ENCODE peak calls at places on chromosome X, in nine cellular contexts. U, X, W, V, D, Q, G, B and F are unnamed samples.
A peak's percentile ranks its signal among the peaks of the same experiment; 100 is the strongest.

GRCh38 chrX:112734250-112734649 is 54.5 kb upstream of the LHFPL1 start:
- DNase-seq in U (no peak), X (no peak), W (no peak), V (no peak), D (no peak), Q (no peak), G (no peak), B (no peak), F (no peak)

GRCh38 chrX:41110801-41111625 is 25.8 kb downstream of the USP9X start:
- DNase-seq in U (no peak), X (no peak), W (no peak), V (no peak), D (no peak), Q (no peak), G (no peak), B (no peak), F (no peak)

GRCh38 chrX:72621619-72622485 is 49.2 kb upstream of the HDAC8 start:
- DNase-seq in U (no peak), X (peak; percentile 16), W (no peak), V (no peak), D (no peak), Q (no peak), G (peak; percentile 66), B (no peak), F (no peak)

GRCh38 chrX:101803451-101803850 is 128.4 kb downstream of the ZMAT1 start:
- DNase-seq in U (no peak), X (no peak), W (no peak), V (no peak), D (no peak), Q (no peak), G (peak; percentile 44), B (no peak), F (no peak)

GRCh38 chrX:68990948-68991347 is 162.1 kb downstream of the EFNB1 start:
- DNase-seq in U (no peak), X (no peak), W (no peak), V (no peak), D (no peak), Q (no peak), G (no peak), B (no peak), F (no peak)

GRCh38 chrX:87517571-87518141 is at the start of gene KLHL4:
- DNase-seq in U (no peak), X (no peak), W (no peak), V (peak; percentile 54), D (no peak), Q (no peak), G (peak; percentile 92), B (no peak), F (no peak)

GRCh38 chrX:80578518-80579105 is 158.4 kb downstream of the TENT5D start:
- DNase-seq in U (no peak), X (peak; percentile 10), W (no peak), V (no peak), D (peak; percentile 41), Q (no peak), G (peak; percentile 1), B (no peak), F (no peak)

GRCh38 chrX:72094894-72095293 is 36.8 kb downstream of the RTL5 start:
- DNase-seq in U (no peak), X (no peak), W (peak; percentile 40), V (no peak), D (peak; percentile 90), Q (peak; percentile 15), G (peak; percentile 90), B (peak; percentile 44), F (no peak)

GRCh38 chrX:133287860-133288259 is 69.7 kb upstream of the TFDP3 start:
- DNase-seq in U (no peak), X (no peak), W (no peak), V (no peak), D (no peak), Q (no peak), G (no peak), B (no peak), F (no peak)

GRCh38 chrX:150365051-150365952 is 2.2 kb downstream of the MAMLD1 start:
- DNase-seq in U (peak; percentile 54), X (peak; percentile 35), W (peak; percentile 61), V (no peak), D (peak; percentile 78), Q (peak; percentile 65), G (peak; percentile 62), B (peak; percentile 64), F (no peak)

GRCh38 chrX:68633981-68634380 is 13.5 kb upstream of the STARD8 start:
- DNase-seq in U (no peak), X (no peak), W (no peak), V (no peak), D (no peak), Q (no peak), G (no peak), B (no peak), F (no peak)

GRCh38 chrX:70669120-70669519 is 224.5 kb downstream of the DLG3 start:
- DNase-seq in U (no peak), X (no peak), W (no peak), V (no peak), D (no peak), Q (no peak), G (no peak), B (no peak), F (no peak)

GRCh38 chrX:44042124-44042523 is 68.9 kb upstream of the NDP start:
- DNase-seq in U (no peak), X (no peak), W (no peak), V (no peak), D (no peak), Q (no peak), G (no peak), B (no peak), F (no peak)

GRCh38 chrX:69309074-69309792 is 144.0 kb upstream of the PJA1 start:
- DNase-seq in U (no peak), X (no peak), W (no peak), V (no peak), D (no peak), Q (no peak), G (no peak), B (no peak), F (no peak)

GRCh38 chrX:121579016-121579760 is 531.8 kb downstream of the GLUD2 start:
- DNase-seq in U (no peak), X (peak; percentile 15), W (no peak), V (no peak), D (peak; percentile 3), Q (peak; percentile 10), G (peak; percentile 1), B (no peak), F (no peak)

GRCh38 chrX:113790987-113791386 is 792.9 kb upstream of the HTR2C start:
- DNase-seq in U (no peak), X (no peak), W (no peak), V (no peak), D (no peak), Q (no peak), G (no peak), B (no peak), F (no peak)

GRCh38 chrX:124488412-124489161 is 142.2 kb downstream of the SH2D1A start:
- DNase-seq in U (no peak), X (no peak), W (no peak), V (no peak), D (no peak), Q (no peak), G (no peak), B (no peak), F (no peak)

GRCh38 chrX:45980726-45981125 is 564.5 kb downstream of the ZNF674 start:
- DNase-seq in U (no peak), X (no peak), W (no peak), V (no peak), D (no peak), Q (no peak), G (no peak), B (no peak), F (no peak)

DNA sequence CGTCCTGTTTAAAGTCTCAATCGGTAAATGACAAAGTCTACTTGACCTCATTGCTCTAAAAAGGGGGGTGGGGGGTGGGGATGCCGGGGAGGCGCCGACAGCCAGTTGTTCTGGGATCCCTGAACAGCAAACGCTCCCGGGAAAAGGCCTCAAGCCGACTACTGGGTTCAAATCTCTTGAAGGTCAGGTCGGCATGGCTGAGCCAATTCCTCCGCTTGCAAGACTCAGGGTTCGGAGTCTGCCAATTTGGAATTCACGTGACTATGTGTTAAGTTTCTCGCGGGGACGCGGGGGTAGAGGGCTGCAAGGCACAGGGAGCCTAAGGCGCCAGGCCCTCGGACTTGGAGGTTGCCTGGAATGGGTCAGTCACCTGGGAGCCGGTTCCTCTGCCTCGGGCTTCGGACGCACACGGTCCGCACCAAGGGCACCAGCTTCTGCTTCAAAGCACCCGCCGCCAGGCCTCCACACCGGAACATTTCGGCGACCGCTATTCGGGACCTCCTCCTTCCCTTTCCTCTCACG is 399 bp downstream of the AIFM1 start:
- DNase-seq in U (peak; percentile 50), X (no peak), W (no peak), V (peak; percentile 5), D (peak; percentile 36), Q (no peak), G (no peak), B (no peak), F (no peak)
- TF ChIP-seq POLR2AphosphoS5 in U (no peak), X (no peak), W (no peak), V (no peak), D (no peak), Q (no peak), G (no peak), B (no peak), F (no peak)

GRCh38 chrX:104806346-104806745 is 240.3 kb downstream of the IL1RAPL2 start:
- DNase-seq in U (no peak), X (no peak), W (no peak), V (no peak), D (no peak), Q (no peak), G (no peak), B (no peak), F (no peak)
- TF ChIP-seq POLR2AphosphoS5 in U (no peak), X (no peak), W (no peak), V (no peak), D (no peak), Q (no peak), G (no peak), B (no peak), F (no peak)

GRCh38 chrX:8988456-8988855 is 45.5 kb downstream of the FAM9B start:
- DNase-seq in U (no peak), X (no peak), W (peak; percentile 39), V (no peak), D (no peak), Q (no peak), G (no peak), B (no peak), F (no peak)
- TF ChIP-seq POLR2AphosphoS5 in U (no peak), X (no peak), W (no peak), V (no peak), D (no peak), Q (no peak), G (no peak), B (no peak), F (no peak)

DNA sequence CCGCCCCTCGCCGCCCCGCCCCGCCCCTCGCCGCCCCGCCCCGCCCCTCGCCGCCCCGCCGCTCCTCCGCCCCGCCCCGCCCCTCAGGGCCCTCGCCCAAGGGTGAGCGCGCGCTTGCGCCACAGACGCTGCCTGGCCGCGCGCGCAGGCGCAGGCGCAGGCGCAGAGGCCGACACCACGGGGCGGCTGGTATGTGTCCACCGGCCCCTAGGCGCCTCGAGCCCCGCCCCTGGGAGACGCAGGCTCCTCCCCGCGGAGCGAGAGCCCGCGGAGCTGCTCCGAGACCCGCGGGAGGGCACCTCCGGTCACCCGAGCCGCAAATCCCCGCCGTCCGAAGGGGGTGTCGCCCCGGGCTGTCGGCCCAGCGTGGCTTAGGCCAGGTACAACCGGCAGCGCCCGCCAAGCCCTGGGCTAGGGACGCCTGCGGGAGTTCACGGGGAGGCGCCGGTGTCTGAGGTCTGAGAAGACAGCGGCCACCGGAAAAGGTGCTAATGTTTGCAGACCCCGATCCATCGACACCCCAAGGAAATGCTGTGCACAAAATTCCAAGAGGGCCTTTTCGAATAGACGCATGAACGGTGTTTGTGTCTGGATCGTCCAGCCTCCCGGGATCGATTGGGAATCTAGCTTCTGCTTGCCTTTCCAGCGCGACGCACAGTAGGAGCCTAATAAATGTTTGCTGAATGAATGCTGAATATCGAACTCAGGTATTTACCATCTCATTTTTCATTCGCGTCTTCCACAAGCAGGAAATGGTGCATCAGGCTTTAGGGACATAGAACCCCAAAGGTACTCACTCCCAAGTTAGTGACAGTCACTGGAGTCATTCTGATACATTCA is 473 bp upstream of the CCNQ start:
- DNase-seq in U (peak; percentile 77), X (peak; percentile 65), W (peak; percentile 89), V (no peak), D (peak; percentile 95), Q (peak; percentile 92), G (peak; percentile 83), B (peak; percentile 90), F (peak; percentile 92)
- TF ChIP-seq POLR2AphosphoS5 in U (no peak), X (no peak), W (no peak), V (no peak), D (no peak), Q (no peak), G (no peak), B (no peak), F (no peak)